ENCODE peak calls at places on chromosomes 12 and 14, in six cellular contexts. P, O, S, X, J and T are unnamed samples.

GRCh38 chr12:84397279-84397678 is 515.3 kb downstream of the SLC6A15 start:
- DNase-seq in P (no peak), O (no peak), S (no peak), X (no peak), J (no peak), T (no peak)

GRCh38 chr12:47296828-47297227 is 217.1 kb upstream of the AMIGO2 start:
- DNase-seq in P (no peak), O (no peak), S (no peak), X (no peak), J (no peak), T (no peak)

GRCh38 chr12:111436266-111436665 is 30.5 kb downstream of the SH2B3 start:
- DNase-seq in P (no peak), O (no peak), S (no peak), X (no peak), J (no peak), T (peak; percentile 18)

GRCh38 chr14:63478024-63478423 is 65.2 kb downstream of the PPP2R5E start:
- DNase-seq in P (no peak), O (no peak), S (no peak), X (no peak), J (no peak), T (no peak)

GRCh38 chr14:63229330-63230059 is 25.3 kb downstream of the RHOJ start:
- DNase-seq in P (no peak), O (no peak), S (no peak), X (no peak), J (no peak), T (no peak)

GRCh38 chr12:100141666-100141997 is 1.0 kb downstream of the BLTP3B start:
- DNase-seq in P (peak; percentile 92), O (no peak), S (no peak), X (no peak), J (peak; percentile 72), T (peak; percentile 72)

GRCh38 chr14:81289516-81289915 is 68.8 kb upstream of the GTF2A1 start:
- DNase-seq in P (no peak), O (no peak), S (no peak), X (no peak), J (no peak), T (no peak)

GRCh38 chr14:96832351-96832750 is 35.2 kb downstream of the VRK1 start:
- DNase-seq in P (no peak), O (no peak), S (no peak), X (no peak), J (no peak), T (no peak)

GRCh38 chr12:116159175-116159574 is 118.3 kb downstream of the MED13L start:
- DNase-seq in P (peak; percentile 77), O (no peak), S (no peak), X (no peak), J (no peak), T (no peak)

DNA sequence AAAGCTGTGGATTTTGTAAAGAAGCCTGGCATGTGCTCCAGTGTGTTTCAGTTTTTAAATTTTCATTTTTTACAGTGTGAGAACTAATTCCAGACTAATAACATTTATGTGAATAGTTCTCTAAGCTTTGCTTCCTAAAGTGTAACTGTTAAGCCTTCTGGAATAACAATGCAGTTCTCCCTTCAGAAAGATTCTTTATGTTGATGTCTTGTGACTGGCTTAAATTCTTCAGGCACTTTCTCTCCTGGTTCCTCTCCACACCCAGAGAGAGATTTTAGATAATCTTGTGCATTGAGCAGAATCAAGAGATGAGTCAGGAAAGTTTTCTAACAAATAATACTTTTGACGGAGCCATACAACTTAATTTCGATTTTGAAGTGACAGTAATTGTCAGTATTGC is 118.5 kb downstream of the RAD51B start:
- DNase-seq in P (no peak), O (no peak), S (no peak), X (no peak), J (no peak), T (no peak)
- H3K4me1 ChIP-seq in P (peaks cover 15% of the 10 kb centered on the region), O (peaks cover 5% of the 10 kb centered on the region), S (peaks cover 6% of the 10 kb centered on the region), X (peaks cover 30% of the 10 kb centered on the region), J (peaks cover 33% of the 10 kb centered on the region), T (peaks cover 20% of the 10 kb centered on the region)

GRCh38 chr12:51908876-51909592 is 1.7 kb downstream of the ACVRL1 start:
- DNase-seq in P (no peak), O (no peak), S (no peak), X (no peak), J (no peak), T (peak; percentile 44)
- H3K4me1 ChIP-seq in P (peaks cover 53% of the 10 kb centered on the region), O (no peaks in the 10 kb centered on the region), S (no peaks in the 10 kb centered on the region), X (peaks cover 11% of the 10 kb centered on the region), J (no peaks in the 10 kb centered on the region), T (peaks cover 41% of the 10 kb centered on the region)

GRCh38 chr14:105165761-105166485 is 2.7 kb downstream of the JAG2 start:
- DNase-seq in P (no peak), O (no peak), S (no peak), X (no peak), J (no peak), T (no peak)
- H3K4me1 ChIP-seq in P (peaks cover 3% of the 10 kb centered on the region), O (peaks cover 16% of the 10 kb centered on the region), S (peaks cover 12% of the 10 kb centered on the region), X (peaks cover 23% of the 10 kb centered on the region), J (peaks cover 28% of the 10 kb centered on the region), T (peaks cover 27% of the 10 kb centered on the region)

DNA sequence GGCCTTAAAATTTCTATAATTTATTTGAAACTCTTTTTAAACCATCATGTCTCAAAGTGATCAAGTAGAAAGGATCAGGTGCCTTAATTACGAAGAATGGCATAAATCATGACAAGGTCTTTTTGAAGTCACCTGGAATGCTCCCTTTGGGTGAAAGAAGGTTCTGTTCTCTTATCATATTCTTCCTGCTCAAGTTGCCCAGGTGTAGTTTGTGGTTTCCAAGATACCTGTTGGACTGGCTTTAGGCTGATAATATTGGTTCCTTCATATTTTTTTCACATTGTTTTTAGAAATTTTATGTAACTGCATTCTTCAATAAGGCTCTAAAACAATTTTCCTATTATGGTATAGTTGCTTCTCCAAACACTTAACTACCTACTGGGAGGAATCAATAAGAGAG is 29.2 kb downstream of the RASSF3 start:
- DNase-seq in P (no peak), O (no peak), S (no peak), X (no peak), J (peak; percentile 91), T (no peak)
- H3K4me1 ChIP-seq in P (peaks cover 6% of the 10 kb centered on the region), O (peaks cover 79% of the 10 kb centered on the region), S (peaks cover 69% of the 10 kb centered on the region), X (peaks cover 32% of the 10 kb centered on the region), J (peaks cover 50% of the 10 kb centered on the region), T (peaks cover 12% of the 10 kb centered on the region)

DNA sequence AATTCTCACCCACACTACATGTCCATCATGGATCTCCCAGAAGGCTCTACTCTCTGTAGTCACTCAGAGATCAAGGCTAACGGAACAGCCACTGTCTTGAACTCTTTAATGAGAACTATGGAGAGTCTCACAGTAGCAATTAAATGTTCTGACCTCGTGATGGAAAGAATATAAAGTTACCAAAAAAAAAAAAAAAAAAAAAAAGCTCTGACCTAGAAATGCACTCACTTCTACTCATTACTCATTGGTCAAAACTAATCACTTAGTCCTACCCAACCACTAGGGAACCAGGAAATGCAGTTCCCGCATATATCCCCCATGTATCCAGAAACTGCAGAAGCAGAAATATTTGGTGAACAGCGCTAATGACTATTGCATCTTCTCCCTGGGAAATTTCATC is 29.4 kb upstream of the C12orf76 start:
- DNase-seq in P (no peak), O (no peak), S (no peak), X (no peak), J (no peak), T (no peak)
- H3K4me1 ChIP-seq in P (peaks cover 2% of the 10 kb centered on the region), O (peaks cover 31% of the 10 kb centered on the region), S (peaks cover 26% of the 10 kb centered on the region), X (no peaks in the 10 kb centered on the region), J (no peaks in the 10 kb centered on the region), T (peaks cover 5% of the 10 kb centered on the region)

DNA sequence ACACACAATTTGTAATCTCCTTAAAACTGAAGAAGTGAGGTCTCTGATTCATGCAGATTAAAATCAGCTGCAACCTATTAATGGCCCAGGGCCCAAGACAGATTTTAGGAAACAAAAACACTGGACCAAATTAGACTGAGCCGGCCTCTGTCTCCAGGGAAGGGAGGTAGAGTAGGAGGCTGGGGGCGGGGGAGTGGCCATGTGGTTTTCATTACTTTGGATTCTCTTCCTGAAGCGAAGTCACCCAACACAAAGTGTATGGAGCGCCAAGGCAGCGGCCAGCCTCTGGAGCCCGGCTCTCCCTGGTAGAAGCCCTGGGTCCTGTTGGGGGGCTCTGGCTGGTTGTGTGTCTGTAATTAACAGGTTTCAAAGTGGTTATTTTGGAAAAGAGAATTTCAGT is 282.7 kb downstream of the ZFP36L1 start:
- DNase-seq in P (peak; percentile 69), O (no peak), S (no peak), X (peak; percentile 39), J (no peak), T (peak; percentile 80)
- H3K4me1 ChIP-seq in P (peaks cover 29% of the 10 kb centered on the region), O (peaks cover 55% of the 10 kb centered on the region), S (peaks cover 48% of the 10 kb centered on the region), X (peaks cover 46% of the 10 kb centered on the region), J (peaks cover 50% of the 10 kb centered on the region), T (peaks cover 23% of the 10 kb centered on the region)

DNA sequence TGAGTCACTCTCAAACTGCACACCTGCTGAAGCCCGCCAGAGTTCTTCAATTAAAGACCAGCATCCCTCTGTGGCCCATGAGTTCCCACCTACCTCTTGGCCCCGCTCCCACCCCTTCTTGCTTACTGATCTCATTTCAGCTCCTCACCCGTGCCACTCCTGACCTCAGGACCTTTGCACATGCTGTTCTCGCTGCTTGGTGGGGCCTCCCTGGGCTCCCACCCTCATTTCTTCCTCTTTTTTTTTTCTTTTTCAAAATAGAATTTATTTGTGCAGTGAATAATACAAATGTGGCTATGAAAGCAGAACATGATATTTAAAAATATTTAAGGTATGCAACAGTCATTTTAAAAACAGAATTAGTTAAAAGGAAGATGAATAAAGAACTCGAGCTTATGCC is 8.5 kb upstream of the SERPINA9 start:
- DNase-seq in P (no peak), O (no peak), S (no peak), X (no peak), J (no peak), T (no peak)
- H3K4me1 ChIP-seq in P (no peaks in the 10 kb centered on the region), O (peaks cover 7% of the 10 kb centered on the region), S (no peaks in the 10 kb centered on the region), X (peaks cover 6% of the 10 kb centered on the region), J (no peaks in the 10 kb centered on the region), T (peaks cover 11% of the 10 kb centered on the region)